ENCODE peak calls at places on chromosomes 6 and 20, in five cellular contexts. M, C, I, W and D are unnamed samples.

GRCh38 chr20:38275815-38276550 is 15.4 kb upstream of the KIAA1755 start:
- DNase-seq in M (peak; percentile 43), C (no peak), I (peak; percentile 42), W (no peak), D (peak; percentile 38)

GRCh38 chr6:113595921-113596376 is 261.2 kb upstream of the MARCKS start:
- DNase-seq in M (no peak), C (no peak), I (no peak), W (peak; percentile 33), D (peak; percentile 39)

GRCh38 chr6:138714493-138714892 is 59.1 kb upstream of the CCDC28A start:
- DNase-seq in M (no peak), C (no peak), I (no peak), W (no peak), D (no peak)

GRCh38 chr20:12434672-12435071 is 517.0 kb downstream of the BTBD3 start:
- DNase-seq in M (no peak), C (no peak), I (no peak), W (no peak), D (no peak)

GRCh38 chr6:14505391-14505790 is 387.8 kb downstream of the CD83 start:
- DNase-seq in M (no peak), C (no peak), I (no peak), W (no peak), D (no peak)

GRCh38 chr20:5928831-5929715 is 21.3 kb downstream of the TRMT6 start:
- DNase-seq in M (no peak), C (no peak), I (no peak), W (no peak), D (peak; percentile 30)

GRCh38 chr6:43921548-43922422 is 151.8 kb downstream of the VEGFA start:
- DNase-seq in M (no peak), C (no peak), I (no peak), W (no peak), D (no peak)

GRCh38 chr6:37236921-37237320 is 20.7 kb upstream of the TBC1D22B start:
- DNase-seq in M (no peak), C (no peak), I (no peak), W (no peak), D (no peak)

GRCh38 chr20:8918145-8918544 is 150.7 kb upstream of the PLCB4 start:
- DNase-seq in M (no peak), C (no peak), I (no peak), W (no peak), D (no peak)